ENCODE peak calls at places on chromosomes 1 and 21, in six cellular contexts. E is body of pancreas, J is IMR-90, V is K562, R is astrocyte of the cerebellum, K is DND-41. F is an unnamed sample.

GRCh38 chr1:5688479-5689077 is 303.6 kb downstream of the NPHP4 start:
- DNase-seq in K (no peak), V (no peak), R (no peak), E (no peak), J (no peak), F (no peak)

GRCh38 chr1:23902611-23903278 is 10.4 kb downstream of the CNR2 start:
- DNase-seq in E (peak; percentile 21), K (no peak), V (no peak), R (no peak), J (no peak), F (no peak)

GRCh38 chr1:241447056-241447649 is 72.4 kb downstream of the FH start:
- DNase-seq in R (no peak), J (peak; percentile 8), V (no peak), K (no peak), E (no peak), F (no peak)

GRCh38 chr1:200180821-200181220 is 153.3 kb downstream of the NR5A2 start:
- DNase-seq in J (peak; percentile 59), R (no peak), V (no peak), E (peak; percentile 60), K (no peak), F (peak; percentile 64)

GRCh38 chr1:97919568-97920261 is 1.1 kb downstream of the DPYD start:
- DNase-seq in K (no peak), R (no peak), V (no peak), E (no peak), J (peak; percentile 53), F (peak; percentile 55)

GRCh38 chr1:43590389-43590788 is 59.6 kb upstream of the KDM4A start:
- DNase-seq in K (no peak), R (no peak), E (no peak), V (peak; percentile 43), J (no peak), F (no peak)

GRCh38 chr1:208668991-208669390 is 424.8 kb upstream of the PLXNA2 start:
- DNase-seq in J (no peak), R (no peak), E (no peak), K (peak; percentile 4), V (no peak), F (no peak)

GRCh38 chr1:82160036-82160435 is 359.3 kb downstream of the ADGRL2 start:
- DNase-seq in V (no peak), E (no peak), J (peak; percentile 67), K (no peak), R (peak; percentile 38), F (no peak)

GRCh38 chr1:207031632-207032258 is 811 bp downstream of the C1orf116 start:
- DNase-seq in K (no peak), R (no peak), E (peak; percentile 85), J (no peak), V (no peak), F (no peak)

GRCh38 chr1:223411309-223411708 is 18.1 kb downstream of the CCDC185 start:
- DNase-seq in R (peak; percentile 54), E (no peak), V (no peak), K (no peak), J (peak; percentile 88), F (peak; percentile 8)

GRCh38 chr1:186985889-186986491 is 157.2 kb downstream of the PLA2G4A start:
- DNase-seq in V (peak; percentile 28), K (no peak), R (peak; percentile 53), E (no peak), J (peak; percentile 78), F (peak; percentile 85)

GRCh38 chr1:3241673-3242407 is 172.8 kb downstream of the PRDM16 start:
- DNase-seq in R (no peak), E (no peak), J (no peak), V (no peak), K (no peak), F (no peak)

GRCh38 chr1:194935864-194936263 is 1672.4 kb downstream of the KCNT2 start:
- DNase-seq in K (no peak), E (no peak), V (no peak), J (no peak), R (no peak), F (no peak)

GRCh38 chr1:103489881-103490280 is 35.6 kb upstream of the RNPC3 start:
- DNase-seq in R (peak; percentile 11), E (no peak), J (peak; percentile 18), K (no peak), V (no peak), F (peak; percentile 7)

GRCh38 chr1:235011599-235012435 is 116.8 kb downstream of the TOMM20 start:
- DNase-seq in R (peak; percentile 95), J (peak; percentile 100), E (peak; percentile 38), V (peak; percentile 75), K (peak; percentile 95), F (peak; percentile 97)

GRCh38 chr1:8764301-8764937 is 53.0 kb downstream of the RERE start:
- DNase-seq in K (no peak), E (no peak), J (no peak), V (no peak), R (no peak), F (peak; percentile 22)

GRCh38 chr1:180765156-180765555 is 133.3 kb downstream of the XPR1 start:
- DNase-seq in E (no peak), R (no peak), K (no peak), V (no peak), J (peak; percentile 69), F (peak; percentile 18)

GRCh38 chr1:21149430-21149861 is 27.3 kb downstream of the EIF4G3 start:
- DNase-seq in J (peak; percentile 56), V (no peak), E (peak; percentile 14), K (no peak), R (peak; percentile 15), F (peak; percentile 72)

GRCh38 chr1:26858160-26858559 is 4.8 kb upstream of the SFN start:
- DNase-seq in J (peak; percentile 58), R (no peak), E (no peak), K (no peak), V (no peak), F (no peak)

GRCh38 chr1:12511128-12511484 is 106.9 kb downstream of the DHRS3 start:
- DNase-seq in J (no peak), K (no peak), R (no peak), V (no peak), E (no peak), F (no peak)
- H3K4me3 ChIP-seq in J (no peak overlapping the region), K (no peak overlapping the region), R (no peak overlapping the region), V (no peak overlapping the region), E (no peak overlapping the region), F (no peak overlapping the region)

DNA sequence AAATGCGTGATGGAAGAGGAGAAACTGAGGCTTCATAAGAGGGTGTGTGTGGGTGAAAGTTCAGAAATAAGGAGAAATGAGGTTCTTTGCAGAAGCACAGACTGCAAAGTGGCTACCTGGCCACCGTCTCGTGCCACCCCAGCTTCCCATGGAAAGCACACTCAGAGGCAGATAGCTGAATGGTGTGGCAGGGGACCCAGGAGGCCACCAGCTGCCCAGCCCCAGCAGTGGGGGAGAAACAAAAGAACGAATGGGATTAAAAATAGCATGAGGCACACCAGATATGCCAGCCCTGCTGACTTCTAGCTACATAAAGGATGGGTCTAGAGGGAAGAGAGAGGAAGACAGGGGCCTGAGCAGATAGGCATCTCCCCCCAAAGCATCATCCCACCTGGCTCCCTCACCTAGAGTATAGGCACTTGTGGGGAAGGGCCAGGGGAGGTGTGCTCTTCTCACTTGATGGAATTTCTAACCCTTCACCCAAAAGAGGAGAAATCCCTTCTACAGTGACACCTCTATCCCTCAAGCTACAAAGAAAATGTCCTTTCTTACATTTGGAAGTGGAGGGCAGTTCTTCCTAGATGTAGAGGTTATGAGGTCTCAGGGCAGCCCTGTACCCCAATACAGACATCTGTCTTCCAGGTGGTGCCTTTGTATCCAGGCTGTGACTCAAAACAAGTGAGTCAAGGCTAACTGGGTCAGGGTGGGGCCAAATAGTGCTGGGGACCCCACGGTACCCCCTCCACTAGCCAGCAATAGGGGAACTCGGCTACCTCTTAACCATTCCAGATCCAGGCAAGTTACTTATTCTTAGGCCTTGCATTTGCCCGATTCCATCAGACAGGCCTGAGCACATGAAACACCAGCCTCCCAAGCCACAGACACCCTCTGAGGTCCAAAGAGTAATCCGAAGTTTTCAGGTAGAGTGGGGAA is 3.5 kb downstream of the HDGF start:
- DNase-seq in E (peak; percentile 15), V (no peak), R (no peak), J (no peak), K (no peak), F (no peak)
- TF ChIP-seq CTCF in E (no peak), V (no peak), R (no peak), J (no peak), K (no peak), F (no peak)

DNA sequence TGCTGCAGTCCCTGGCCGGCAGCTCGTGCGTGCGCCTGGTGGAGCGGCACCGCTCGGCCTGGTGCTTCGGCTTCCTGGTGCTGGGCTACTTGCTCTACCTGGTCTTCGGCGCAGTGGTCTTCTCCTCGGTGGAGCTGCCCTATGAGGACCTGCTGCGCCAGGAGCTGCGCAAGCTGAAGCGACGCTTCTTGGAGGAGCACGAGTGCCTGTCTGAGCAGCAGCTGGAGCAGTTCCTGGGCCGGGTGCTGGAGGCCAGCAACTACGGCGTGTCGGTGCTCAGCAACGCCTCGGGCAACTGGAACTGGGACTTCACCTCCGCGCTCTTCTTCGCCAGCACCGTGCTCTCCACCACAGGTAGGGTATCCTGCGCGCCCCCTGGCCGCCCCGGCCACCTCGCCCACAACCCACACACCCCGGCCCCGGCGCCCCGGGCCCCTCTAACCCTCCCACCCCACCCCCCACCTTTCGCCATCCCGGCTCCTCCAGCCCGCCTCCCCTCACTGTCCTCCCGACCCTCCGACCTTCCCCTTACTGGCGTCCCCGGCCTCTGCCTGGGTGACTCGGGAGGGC is 352 bp downstream of the KCNK1 start:
- DNase-seq in J (peak; percentile 19), V (no peak), E (peak; percentile 60), R (peak; percentile 9), K (no peak), F (peak; percentile 43)
- H3K4me3 ChIP-seq in J (peak overlapping the region; percentile 89), V (peak overlapping the region; percentile 58), E (peak overlapping the region; percentile 71), R (peak overlapping the region; percentile 68), K (no peak overlapping the region), F (peak overlapping the region; percentile 67)

GRCh38 chr21:44489962-44490361 is 34.7 kb downstream of the LRRC3 start:
- DNase-seq in K (no peak), J (no peak), E (no peak), V (no peak), R (no peak), F (no peak)
- TF ChIP-seq CTCF in K (peak; percentile 21), J (no peak), E (no peak), V (peak; percentile 33), R (no peak), F (peak; percentile 17)